ENCODE peak calls at places on chromosomes 3 and 15, in eight cellular contexts. Y is lower leg skin, P is stomach, X is HCT116, C is A549, O is IMR-90, D is spleen, I is Peyer's patch. B is an unnamed sample.

GRCh38 chr3:71016141-71016845 is 567.2 kb downstream of the FOXP1 start:
- DNase-seq in D (no peak), Y (no peak), P (no peak), X (no peak), C (no peak), I (no peak), O (no peak), B (no peak)

GRCh38 chr3:60983906-60984305 is 267.3 kb downstream of the FHIT start:
- DNase-seq in Y (no peak), O (no peak), I (no peak), X (no peak), D (no peak), C (no peak), P (no peak), B (no peak)

GRCh38 chr3:67437789-67438188 is 216.6 kb downstream of the SUCLG2 start:
- DNase-seq in C (no peak), I (no peak), X (no peak), O (no peak), Y (no peak), P (no peak), D (no peak), B (no peak)

GRCh38 chr3:42110631-42111030 is 19.5 kb downstream of the TRAK1 start:
- DNase-seq in D (peak; percentile 21), O (no peak), P (no peak), C (no peak), Y (no peak), I (no peak), X (no peak), B (no peak)

GRCh38 chr3:156547637-156548036 is 7.3 kb downstream of the SSR3 start:
- DNase-seq in X (no peak), Y (no peak), D (no peak), C (no peak), I (no peak), P (no peak), O (peak; percentile 56), B (no peak)

GRCh38 chr3:149393355-149394165 is 16.1 kb upstream of the TM4SF1 start:
- DNase-seq in O (peak; percentile 83), Y (no peak), I (peak; percentile 71), P (peak; percentile 84), X (peak; percentile 72), D (peak; percentile 85), C (peak; percentile 71), B (peak; percentile 56)

GRCh38 chr3:183764854-183765731 is 60.3 kb downstream of the MAP6D1 start:
- DNase-seq in D (no peak), I (no peak), C (no peak), O (peak; percentile 77), P (no peak), Y (no peak), X (no peak), B (no peak)

GRCh38 chr3:41173926-41174702 is 25.2 kb upstream of the CTNNB1 start:
- DNase-seq in I (no peak), C (no peak), O (no peak), X (no peak), Y (no peak), D (no peak), P (no peak), B (no peak)

GRCh38 chr3:157128771-157129671 is 30.9 kb downstream of the CCNL1 start:
- DNase-seq in O (peak; percentile 30), Y (no peak), P (peak; percentile 75), D (peak; percentile 79), X (peak; percentile 22), C (peak; percentile 24), I (peak; percentile 85), B (no peak)

GRCh38 chr3:51581529-51581928 is 43.0 kb downstream of the RAD54L2 start:
- DNase-seq in C (no peak), X (no peak), P (no peak), D (no peak), Y (no peak), O (peak; percentile 48), I (no peak), B (no peak)

GRCh38 chr3:151403246-151403645 is 18.7 kb upstream of the P2RY12 start:
- DNase-seq in P (no peak), X (no peak), D (no peak), C (no peak), I (no peak), O (peak; percentile 87), Y (no peak), B (no peak)

GRCh38 chr3:60314064-60314463 is 937.2 kb downstream of the FHIT start:
- DNase-seq in Y (no peak), C (no peak), P (no peak), D (no peak), I (no peak), O (no peak), X (no peak), B (no peak)

GRCh38 chr15:44075535-44075934 is 119.5 kb downstream of the FRMD5 start:
- DNase-seq in D (no peak), Y (no peak), C (no peak), O (no peak), P (no peak), I (no peak), X (no peak), B (no peak)

GRCh38 chr3:48023377-48023776 is 7.2 kb upstream of the MAP4 start:
- DNase-seq in C (no peak), X (no peak), Y (no peak), P (no peak), I (no peak), D (no peak), O (peak; percentile 13), B (no peak)

GRCh38 chr15:75065467-75065850 is 42.1 kb downstream of the PPCDC start:
- DNase-seq in D (no peak), Y (peak; percentile 77), C (no peak), X (no peak), O (peak; percentile 24), P (no peak), I (no peak), B (no peak)

GRCh38 chr3:134362221-134362620 is 12.0 kb downstream of the AMOTL2 start:
- DNase-seq in Y (peak; percentile 80), P (no peak), C (no peak), I (no peak), D (peak; percentile 45), O (no peak), X (no peak), B (no peak)

GRCh38 chr15:74458473-74458872 is 2.5 kb downstream of the UBL7 start:
- DNase-seq in Y (no peak), P (no peak), O (no peak), C (no peak), X (no peak), D (no peak), I (no peak), B (no peak)

GRCh38 chr3:41276191-41276590 is 76.9 kb downstream of the CTNNB1 start:
- DNase-seq in C (no peak), O (no peak), D (no peak), Y (no peak), P (no peak), X (no peak), I (no peak), B (no peak)

GRCh38 chr3:43906847-43907507 is 216.2 kb downstream of the ABHD5 start:
- DNase-seq in I (no peak), C (no peak), X (no peak), P (no peak), Y (no peak), D (no peak), O (no peak), B (no peak)

GRCh38 chr3:53269888-53270880 is 14.4 kb upstream of the TKT start:
- DNase-seq in P (peak; percentile 91), O (peak; percentile 98), X (peak; percentile 96), C (peak; percentile 91), Y (peak; percentile 94), I (peak; percentile 68), D (peak; percentile 85), B (peak; percentile 97)

GRCh38 chr15:93495799-93496637 is 407.0 kb upstream of the RGMA start:
- DNase-seq in Y (no peak), D (no peak), X (no peak), O (no peak), P (no peak), C (no peak), I (no peak), B (no peak)

GRCh38 chr3:69052567-69052898 is 400 bp upstream of the TMF1 start:
- DNase-seq in I (no peak), O (no peak), P (no peak), X (no peak), C (no peak), Y (no peak), D (no peak), B (no peak)

GRCh38 chr3:69048990-69049389 is 3.1 kb downstream of the TMF1 start:
- DNase-seq in O (no peak), X (no peak), C (no peak), D (no peak), P (no peak), Y (no peak), I (no peak), B (no peak)

DNA sequence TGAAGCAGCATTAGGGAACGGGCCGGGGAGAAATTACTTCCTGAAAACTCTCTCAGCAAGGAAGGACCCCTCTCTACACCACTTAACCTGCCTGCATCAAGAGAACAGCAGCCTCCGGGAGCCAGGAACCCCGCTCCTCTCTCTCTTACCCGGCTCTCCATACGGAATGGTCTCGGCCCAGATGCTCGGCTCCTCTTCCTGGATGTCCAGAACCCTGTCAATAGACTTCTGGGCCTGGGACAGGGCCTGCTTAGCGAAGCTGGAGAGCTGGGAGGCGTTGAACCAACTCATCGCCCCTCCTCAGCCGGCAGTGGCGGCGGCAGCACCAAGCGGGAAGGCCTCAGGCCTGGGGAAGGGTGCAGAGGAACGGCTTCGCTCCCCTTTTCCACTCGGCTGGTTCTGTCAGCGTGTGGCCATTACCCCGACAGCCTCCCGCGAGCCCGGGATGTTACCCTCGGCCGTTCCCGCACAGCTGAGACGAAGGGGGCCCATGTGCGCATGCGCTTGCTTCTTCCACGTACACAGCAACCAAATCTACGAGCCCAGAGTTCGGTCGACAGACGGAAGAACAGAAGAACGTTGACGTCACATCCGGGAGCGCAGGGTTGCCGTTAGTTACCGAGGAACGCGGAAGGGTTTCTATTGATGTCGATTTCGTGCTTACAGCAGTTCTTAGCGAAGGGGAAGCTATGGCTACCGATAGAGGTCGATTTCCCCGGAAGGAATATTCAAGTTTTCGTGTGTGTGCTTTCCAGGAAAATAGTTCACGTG is at the start of gene TMF1:
- DNase-seq in I (peak; percentile 97), Y (peak; percentile 100), X (peak; percentile 98), P (peak; percentile 99), D (peak; percentile 99), C (peak; percentile 84), O (peak; percentile 99), B (no peak)
- TF ChIP-seq POLR2A in I (peak; percentile 90), Y (no peak), X (no peak), P (peak; percentile 66), D (no peak), C (peak; percentile 62), O (peak; percentile 90), B (peak; percentile 93)

GRCh38 chr3:135965506-135966348 is at the start of gene PPP2R3A:
- DNase-seq in X (peak; percentile 64), O (peak; percentile 80), C (peak; percentile 43), P (peak; percentile 85), Y (peak; percentile 96), I (peak; percentile 94), D (peak; percentile 88), B (peak; percentile 86)
- TF ChIP-seq POLR2A in X (no peak), O (peak; percentile 78), C (no peak), P (peak; percentile 23), Y (no peak), I (peak; percentile 56), D (no peak), B (no peak)

GRCh38 chr3:127590593-127591477 is at the start of gene TPRA1:
- DNase-seq in C (peak; percentile 91), P (peak; percentile 89), X (peak; percentile 94), O (peak; percentile 96), D (peak; percentile 95), I (peak; percentile 90), Y (peak; percentile 96), B (peak; percentile 96)
- TF ChIP-seq POLR2A in C (peak; percentile 41), P (no peak), X (peak; percentile 80), O (peak; percentile 78), D (peak; percentile 14), I (peak; percentile 59), Y (no peak), B (peak; percentile 81)

GRCh38 chr3:39142067-39142466 is 11.3 kb downstream of the CSRNP1 start:
- DNase-seq in C (no peak), I (peak; percentile 86), X (no peak), Y (peak; percentile 85), D (no peak), O (no peak), P (peak; percentile 51), B (no peak)
- TF ChIP-seq POLR2A in C (no peak), I (peak; percentile 48), X (no peak), Y (no peak), D (no peak), O (no peak), P (no peak), B (no peak)

B was measured in erythroblast.